ENCODE peak calls at places on chromosomes 12 and 14, in five cellular contexts. X, B, N, Y and V are unnamed samples.

GRCh38 chr14:50018236-50019210 is 97.8 kb downstream of the VCPKMT start:
- DNase-seq in X (no peak), B (peak; percentile 80), N (no peak), Y (no peak), V (no peak)

GRCh38 chr14:65915125-65915524 is 502.6 kb downstream of the FUT8 start:
- DNase-seq in X (no peak), B (no peak), N (no peak), Y (no peak), V (no peak)

GRCh38 chr12:123681605-123682004 is 10.7 kb downstream of the TCTN2 start:
- DNase-seq in X (no peak), B (no peak), N (no peak), Y (no peak), V (no peak)

GRCh38 chr12:52063081-52063985 is 6.4 kb upstream of the ATG101 start:
- DNase-seq in X (no peak), B (no peak), N (no peak), Y (no peak), V (no peak)

GRCh38 chr12:113439606-113440030 is 17.4 kb downstream of the SDSL start:
- DNase-seq in X (peak; percentile 78), B (peak; percentile 31), N (peak; percentile 64), Y (peak; percentile 90), V (peak; percentile 89)

GRCh38 chr14:95741051-95741490 is 27.1 kb upstream of the TCL1A start:
- DNase-seq in X (no peak), B (no peak), N (no peak), Y (no peak), V (no peak)

GRCh38 chr12:31890295-31891285 is 68.6 kb upstream of the RESF1 start:
- DNase-seq in X (no peak), B (no peak), N (no peak), Y (no peak), V (no peak)

GRCh38 chr12:23528316-23528715 is 421.2 kb downstream of the SOX5 start:
- DNase-seq in X (peak; percentile 46), B (no peak), N (no peak), Y (no peak), V (no peak)

GRCh38 chr12:14665354-14666348 is 30.7 kb downstream of the GUCY2C start:
- DNase-seq in X (peak; percentile 32), B (no peak), N (no peak), Y (peak; percentile 90), V (peak; percentile 51)

GRCh38 chr14:100691395-100692025 is 35.2 kb upstream of the DLK1 start:
- DNase-seq in X (no peak), B (no peak), N (no peak), Y (no peak), V (no peak)
- H3K18ac ChIP-seq in X (no peak overlapping the region), B (no peak overlapping the region), N (peak overlapping the region; percentile 13), Y (no peak overlapping the region), V (no peak overlapping the region)

GRCh38 chr12:6367969-6368892 is 7.1 kb downstream of the SCNN1A start:
- DNase-seq in X (no peak), B (no peak), N (no peak), Y (no peak), V (no peak)
- H3K18ac ChIP-seq in X (no peak overlapping the region), B (no peak overlapping the region), N (peak overlapping the region; percentile 60), Y (no peak overlapping the region), V (no peak overlapping the region)

GRCh38 chr14:58822856-58823255 is 185.1 kb downstream of the DACT1 start:
- DNase-seq in X (no peak), B (no peak), N (no peak), Y (no peak), V (no peak)
- H3K18ac ChIP-seq in X (no peak overlapping the region), B (no peak overlapping the region), N (no peak overlapping the region), Y (no peak overlapping the region), V (no peak overlapping the region)

GRCh38 chr12:27578689-27579372 is 54.8 kb downstream of the PPFIBP1 start:
- DNase-seq in X (no peak), B (no peak), N (no peak), Y (no peak), V (no peak)

GRCh38 chr12:27577688-27578087 is 53.7 kb downstream of the PPFIBP1 start:
- DNase-seq in X (no peak), B (no peak), N (no peak), Y (no peak), V (no peak)

GRCh38 chr12:27583981-27584380 is 60.0 kb downstream of the PPFIBP1 start:
- DNase-seq in X (no peak), B (no peak), N (no peak), Y (no peak), V (no peak)

GRCh38 chr12:27583057-27583797 is 59.2 kb downstream of the PPFIBP1 start:
- DNase-seq in X (no peak), B (peak; percentile 73), N (no peak), Y (no peak), V (no peak)

DNA sequence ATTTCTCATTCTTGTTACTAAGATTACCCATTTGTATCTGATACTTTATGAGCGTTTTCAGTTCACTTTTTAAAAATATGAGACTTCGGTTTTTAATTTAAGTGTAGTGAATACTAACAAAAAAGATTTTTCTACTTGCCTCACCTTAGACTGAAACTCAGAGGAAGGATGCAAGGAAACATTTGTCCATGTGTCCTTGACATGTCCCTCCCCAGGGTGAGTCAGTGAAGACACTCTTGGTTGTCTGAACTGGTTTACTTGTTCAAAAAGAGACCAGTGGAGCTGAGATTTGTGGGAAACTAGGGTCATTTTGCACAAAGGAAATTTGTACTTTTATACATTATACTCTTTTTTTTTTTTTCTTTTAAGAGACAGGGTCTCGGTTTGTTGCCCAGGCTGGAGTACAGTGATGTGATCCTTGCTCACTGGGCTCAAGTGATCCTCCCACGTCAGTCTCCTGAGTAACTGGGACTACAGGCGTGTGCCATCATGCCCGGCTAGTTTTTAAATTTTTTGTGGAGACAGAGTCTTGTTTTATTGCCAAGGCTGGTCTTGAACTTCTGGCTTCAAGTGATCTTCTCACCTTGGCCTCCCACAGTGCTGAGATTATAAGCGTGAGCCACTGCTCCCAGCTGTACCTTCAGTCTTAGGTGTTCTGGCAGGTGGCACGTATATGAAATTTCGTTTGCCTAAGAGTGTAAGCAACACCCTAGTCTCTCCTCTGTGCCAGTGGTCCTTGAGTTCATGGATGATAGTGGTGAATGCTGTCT is 56.7 kb downstream of the PPFIBP1 start:
- DNase-seq in X (no peak), B (no peak), N (no peak), Y (no peak), V (no peak)
- H3K18ac ChIP-seq in X (no peak overlapping the region), B (no peak overlapping the region), N (no peak overlapping the region), Y (no peak overlapping the region), V (no peak overlapping the region)

GRCh38 chr14:34678306-34678705 is 36.1 kb downstream of the CFL2 start:
- DNase-seq in X (no peak), B (no peak), N (no peak), Y (no peak), V (no peak)

GRCh38 chr14:34678735-34679134 is 35.7 kb downstream of the CFL2 start:
- DNase-seq in X (no peak), B (no peak), N (no peak), Y (no peak), V (no peak)

GRCh38 chr14:34680806-34681479 is 33.5 kb downstream of the CFL2 start:
- DNase-seq in X (no peak), B (no peak), N (no peak), Y (no peak), V (no peak)

GRCh38 chr14:34673702-34674101 is 40.7 kb downstream of the CFL2 start:
- DNase-seq in X (no peak), B (no peak), N (no peak), Y (no peak), V (no peak)

DNA sequence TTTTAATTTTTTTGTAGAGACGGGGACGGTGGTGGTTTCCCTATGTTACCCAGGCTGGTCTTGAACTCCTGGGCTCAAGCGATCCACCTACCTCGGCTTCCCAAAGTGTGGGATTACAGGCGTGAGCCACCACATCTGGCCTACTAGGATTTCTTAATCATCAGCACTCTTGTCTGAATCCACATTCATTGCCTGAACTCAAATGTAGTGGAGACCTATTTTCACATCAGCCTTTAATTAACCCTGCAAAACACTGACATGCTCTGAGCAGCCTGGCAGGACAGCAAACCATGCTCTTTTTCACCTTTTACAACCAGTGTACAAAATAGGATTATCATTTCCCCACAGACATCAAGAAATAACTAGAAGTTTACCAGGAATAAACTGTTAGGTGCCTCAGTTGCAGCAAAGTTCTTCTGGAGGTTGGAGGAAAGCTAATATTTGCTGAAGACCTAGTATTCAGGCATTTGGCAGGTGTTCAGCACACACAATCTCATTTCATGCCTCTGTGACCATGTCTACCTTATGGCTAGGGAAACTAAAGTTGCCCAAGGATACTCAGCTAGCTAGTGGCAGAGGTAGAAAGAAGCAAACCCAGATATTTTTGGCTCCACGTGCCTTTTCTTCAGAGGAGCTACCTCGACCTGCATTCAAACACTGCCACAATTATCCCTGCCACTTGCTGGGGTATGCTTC is 37.7 kb downstream of the CFL2 start:
- DNase-seq in X (no peak), B (no peak), N (no peak), Y (no peak), V (no peak)
- H3K18ac ChIP-seq in X (no peak overlapping the region), B (no peak overlapping the region), N (no peak overlapping the region), Y (no peak overlapping the region), V (no peak overlapping the region)

GRCh38 chr12:102902093-102902492 is 15.0 kb downstream of the PAH start:
- DNase-seq in X (no peak), B (no peak), N (no peak), Y (no peak), V (no peak)

GRCh38 chr12:102896067-102896466 is 21.0 kb downstream of the PAH start:
- DNase-seq in X (peak; percentile 30), B (no peak), N (no peak), Y (peak; percentile 45), V (no peak)

GRCh38 chr12:102905229-102905628 is 11.8 kb downstream of the PAH start:
- DNase-seq in X (no peak), B (no peak), N (no peak), Y (no peak), V (no peak)

GRCh38 chr12:102903318-102904007 is 13.6 kb downstream of the PAH start:
- DNase-seq in X (no peak), B (no peak), N (no peak), Y (no peak), V (no peak)

GRCh38 chr12:102900389-102900788 is 16.7 kb downstream of the PAH start:
- DNase-seq in X (no peak), B (no peak), N (no peak), Y (no peak), V (no peak)
- H3K18ac ChIP-seq in X (no peak overlapping the region), B (no peak overlapping the region), N (no peak overlapping the region), Y (no peak overlapping the region), V (no peak overlapping the region)